ENCODE peak calls at places on chromosomes 5 and 9, in nine cellular contexts. Y is lower lobe of right lung, J is IMR-90, M is astrocyte, X is A549, P is hepatocyte, R is stomach, Z is uterus, H is PC-3. V is an unnamed sample.

GRCh38 chr9:5361326-5362005 is 21.8 kb upstream of the RLN1 start:
- DNase-seq in H (no peak), X (no peak), P (no peak), Y (no peak), M (peak), J (no peak), Z (no peak), R (no peak), V (no peak)

GRCh38 chr9:124764774-124765438 is 6.2 kb downstream of the NR6A1 start:
- DNase-seq in M (no peak), P (no peak), R (no peak), Z (no peak), H (peak), Y (no peak), X (peak), J (no peak), V (peak)

GRCh38 chr5:43101491-43101890 is 19.2 kb upstream of the ZNF131 start:
- DNase-seq in H (no peak), Y (no peak), M (no peak), X (no peak), Z (no peak), P (no peak), R (no peak), J (no peak), V (no peak)

GRCh38 chr9:135229701-135230385 is 142.4 kb downstream of the OLFM1 start:
- DNase-seq in P (no peak), Z (no peak), X (no peak), M (no peak), R (no peak), J (no peak), Y (peak), H (no peak), V (no peak)

GRCh38 chr5:157571357-157571827 is 4.2 kb downstream of the ADAM19 start:
- DNase-seq in J (peak), P (peak), H (no peak), M (peak), Z (no peak), Y (no peak), R (no peak), X (no peak), V (peak)

GRCh38 chr5:157912621-157913325 is 53.8 kb upstream of the CLINT1 start:
- DNase-seq in X (no peak), M (no peak), Z (no peak), J (no peak), Y (peak), R (peak), H (peak), P (peak), V (no peak)

GRCh38 chr9:35867538-35867937 is 2.7 kb downstream of the OR13J1 start:
- DNase-seq in R (no peak), M (no peak), X (no peak), H (no peak), P (no peak), J (no peak), Y (no peak), Z (no peak), V (no peak)

GRCh38 chr5:1557114-1557873 is 33.5 kb upstream of the LPCAT1 start:
- DNase-seq in H (peak), Y (peak), Z (no peak), X (no peak), R (no peak), M (no peak), P (no peak), J (no peak), V (no peak)

GRCh38 chr9:133135193-133135745 is 14.2 kb upstream of the RALGDS start:
- DNase-seq in J (peak), Y (peak), Z (peak), X (peak), R (peak), P (no peak), M (peak), H (peak), V (peak)

GRCh38 chr5:176875783-176876505 is 23.2 kb downstream of the HK3 start:
- DNase-seq in P (no peak), J (no peak), M (no peak), R (no peak), X (no peak), Z (no peak), Y (no peak), H (no peak), V (no peak)

GRCh38 chr5:35618791-35619190 is 1.1 kb downstream of the SPEF2 start:
- DNase-seq in R (no peak), X (no peak), M (no peak), Z (no peak), J (no peak), P (no peak), Y (no peak), H (no peak), V (no peak)

GRCh38 chr5:39176740-39177628 is 42.4 kb downstream of the FYB1 start:
- DNase-seq in Z (no peak), H (no peak), P (no peak), J (no peak), X (no peak), Y (no peak), M (no peak), R (no peak), V (no peak)

GRCh38 chr5:147539053-147539452 is 29.2 kb upstream of the DPYSL3 start:
- DNase-seq in Y (no peak), P (peak), X (no peak), H (peak), R (no peak), J (peak), Z (no peak), M (peak), V (peak)

GRCh38 chr9:83906144-83906543 is 15.1 kb downstream of the KIF27 start:
- DNase-seq in R (no peak), H (peak), Y (no peak), M (no peak), X (no peak), J (no peak), Z (no peak), P (no peak), V (no peak)

GRCh38 chr5:32258406-32258805 is 54.3 kb downstream of the MTMR12 start:
- DNase-seq in Z (no peak), H (no peak), R (no peak), X (no peak), P (peak), Y (no peak), J (no peak), M (no peak), V (no peak)

GRCh38 chr5:35319231-35320002 is 89.1 kb upstream of the PRLR start:
- DNase-seq in J (peak), X (no peak), R (peak), Y (peak), M (peak), P (peak), Z (peak), H (peak), V (peak)

GRCh38 chr9:36488322-36488838 is 84.3 kb upstream of the MELK start:
- DNase-seq in Z (no peak), R (no peak), M (no peak), Y (no peak), J (no peak), X (no peak), H (no peak), P (no peak), V (no peak)

GRCh38 chr9:97109194-97109811 is 70.4 kb upstream of the CTSV start:
- DNase-seq in H (peak), Y (no peak), M (peak), J (peak), R (peak), X (peak), Z (no peak), P (peak), V (peak)

GRCh38 chr5:135600971-135601381 is 22.2 kb upstream of the CXCL14 start:
- DNase-seq in H (no peak), J (no peak), P (no peak), X (no peak), Z (no peak), R (no peak), Y (no peak), M (no peak), V (no peak)

GRCh38 chr9:136306691-136307208 is 2.9 kb upstream of the CCDC187 start:
- DNase-seq in P (no peak), M (no peak), Y (no peak), H (no peak), X (peak), Z (no peak), R (no peak), J (no peak), V (no peak)

GRCh38 chr9:2755285-2755684 is 38.0 kb downstream of the KCNV2 start:
- DNase-seq in H (no peak), Y (no peak), X (no peak), P (no peak), M (no peak), R (no peak), J (no peak), Z (no peak), V (no peak)

GRCh38 chr9:23663946-23664345 is 162.1 kb downstream of the ELAVL2 start:
- DNase-seq in Y (no peak), Z (no peak), J (no peak), H (no peak), M (peak), P (no peak), X (no peak), R (no peak), V (no peak)

GRCh38 chr9:23829580-23830458 is 3.8 kb upstream of the ELAVL2 start:
- DNase-seq in M (no peak), J (peak), H (peak), Z (no peak), R (no peak), X (no peak), P (peak), Y (no peak), V (peak)

GRCh38 chr9:36400332-36401178 is 486 bp upstream of the RNF38 start:
- DNase-seq in Z (peak), H (peak), R (peak), P (peak), M (peak), X (peak), J (peak), Y (peak), V (peak)

GRCh38 chr5:2254404-2254803 is 371.7 kb upstream of the IRX4 start:
- DNase-seq in P (no peak), H (no peak), Z (no peak), R (no peak), M (no peak), J (no peak), Y (no peak), X (no peak), V (no peak)

GRCh38 chr5:157312492-157312891 is 46.6 kb downstream of the CYFIP2 start:
- DNase-seq in R (peak), Y (no peak), J (peak), X (peak), Z (no peak), M (peak), H (peak), P (peak), V (peak)

GRCh38 chr5:139836469-139837208 is 41.0 kb downstream of the PSD2 start:
- DNase-seq in H (no peak), J (no peak), X (no peak), R (no peak), Y (peak), M (no peak), P (no peak), Z (no peak), V (no peak)
- TF ChIP-seq CTCF in H (no peak), J (no peak), X (no peak), R (no peak), Y (no peak), M (no peak), P (no peak), Z (no peak), V (no peak)

GRCh38 chr9:127117801-127118200 is 4.6 kb downstream of the ANGPTL2 start:
- DNase-seq in M (no peak), H (no peak), X (no peak), Z (no peak), P (no peak), J (no peak), R (no peak), Y (no peak), V (no peak)
- H3K4me3 ChIP-seq in M (no peak), H (no peak), X (no peak), Z (no peak), P (no peak), J (no peak), R (no peak), Y (no peak), V (no peak)

GRCh38 chr5:6088706-6089105 is 289.6 kb downstream of the MED10 start:
- DNase-seq in X (no peak), P (no peak), Y (no peak), M (no peak), J (no peak), R (no peak), Z (no peak), H (no peak), V (no peak)
- TF ChIP-seq CTCF in X (no peak), P (no peak), Y (no peak), M (no peak), J (no peak), R (no peak), Z (no peak), H (no peak), V (no peak)

GRCh38 chr5:179734536-179735164 is 2.0 kb downstream of the MAML1 start:
- DNase-seq in Y (no peak), M (no peak), J (no peak), P (no peak), R (no peak), Z (no peak), X (no peak), H (no peak), V (no peak)
- H3K4me3 ChIP-seq in Y (peak), M (peak), J (peak), P (peak), R (no peak), Z (no peak), X (peak), H (peak), V (peak)

GRCh38 chr5:159667286-159667685 is 249.0 kb upstream of the ADRA1B start:
- DNase-seq in Y (no peak), J (no peak), R (no peak), M (no peak), X (no peak), P (no peak), Z (no peak), H (no peak), V (no peak)

GRCh38 chr5:159673538-159673937 is 242.7 kb upstream of the ADRA1B start:
- DNase-seq in X (no peak), M (no peak), Z (no peak), Y (no peak), H (no peak), J (no peak), P (no peak), R (no peak), V (no peak)

GRCh38 chr5:159663986-159664385 is 252.3 kb upstream of the ADRA1B start:
- DNase-seq in H (no peak), Z (no peak), P (no peak), X (no peak), J (no peak), M (no peak), R (no peak), Y (no peak), V (peak)

GRCh38 chr5:159669559-159669958 is 246.7 kb upstream of the ADRA1B start:
- DNase-seq in R (no peak), Z (no peak), J (no peak), X (no peak), Y (no peak), M (no peak), H (no peak), P (no peak), V (no peak)

DNA sequence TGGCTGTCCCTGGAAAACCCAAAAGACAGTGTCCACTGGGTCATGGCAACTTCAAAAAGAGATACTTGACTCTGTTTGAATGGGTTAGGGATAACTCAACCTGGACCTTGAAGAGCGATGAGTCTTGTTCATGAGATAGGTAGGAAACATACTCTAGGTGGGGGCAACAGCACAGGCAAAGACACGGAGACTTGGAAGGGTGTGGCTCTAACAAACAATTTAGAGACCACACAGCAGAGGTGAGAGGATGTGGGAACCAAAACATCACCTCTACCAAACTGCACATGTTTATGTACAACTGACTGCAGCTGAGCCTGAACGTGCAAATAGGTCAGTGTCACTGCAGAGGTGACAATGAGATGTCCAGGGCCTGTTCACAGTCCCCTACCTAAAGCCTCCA is 247.7 kb upstream of the ADRA1B start:
- DNase-seq in H (no peak), M (no peak), R (no peak), Y (no peak), Z (no peak), J (no peak), P (no peak), X (no peak), V (no peak)
- TF ChIP-seq CTCF in H (no peak), M (no peak), R (no peak), Y (no peak), Z (no peak), J (no peak), P (no peak), X (no peak), V (no peak)

GRCh38 chr9:121736147-121736721 is 84.8 kb downstream of the DAB2IP start:
- DNase-seq in R (peak), Z (peak), M (no peak), J (peak), Y (peak), X (peak), P (peak), H (no peak), V (no peak)

GRCh38 chr9:121738391-121738790 is 87.0 kb downstream of the DAB2IP start:
- DNase-seq in M (no peak), H (no peak), J (no peak), P (no peak), Y (no peak), X (no peak), Z (no peak), R (no peak), V (no peak)

GRCh38 chr9:121735792-121736130 is 84.3 kb downstream of the DAB2IP start:
- DNase-seq in R (no peak), P (no peak), X (peak), Z (no peak), Y (no peak), H (no peak), M (no peak), J (no peak), V (no peak)

GRCh38 chr9:121737481-121737931 is 86.1 kb downstream of the DAB2IP start:
- DNase-seq in J (no peak), Y (no peak), X (no peak), R (no peak), H (no peak), Z (no peak), M (no peak), P (no peak), V (no peak)

GRCh38 chr9:121736964-121737462 is 85.6 kb downstream of the DAB2IP start:
- DNase-seq in Z (no peak), Y (peak), M (no peak), R (peak), J (no peak), H (peak), X (peak), P (peak), V (no peak)
- H3K4me3 ChIP-seq in Z (peak), Y (peak), M (no peak), R (peak), J (no peak), H (no peak), X (no peak), P (no peak), V (no peak)

DNA sequence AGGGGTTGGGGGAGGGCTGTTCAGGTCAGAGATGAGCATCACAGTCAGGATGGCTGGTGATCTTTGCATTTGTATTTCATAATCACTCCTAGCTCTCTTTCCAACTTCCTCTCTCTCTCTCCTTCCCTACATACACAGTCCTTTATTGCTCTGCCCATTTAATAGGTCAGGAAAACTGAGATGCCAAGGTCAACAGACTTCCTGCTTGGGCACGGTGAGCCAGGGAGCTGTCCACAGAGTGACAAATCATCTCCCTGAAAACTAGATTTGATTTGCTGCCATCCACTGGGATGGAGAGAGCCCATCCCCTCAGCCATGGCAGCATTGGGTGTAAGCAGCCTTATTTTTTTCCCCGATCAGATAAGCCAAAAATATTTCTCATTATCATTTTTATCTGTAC is 180.0 kb upstream of the WWC1 start:
- DNase-seq in Z (no peak), R (no peak), P (no peak), Y (no peak), J (no peak), H (no peak), M (no peak), X (no peak), V (no peak)
- TF ChIP-seq CTCF in Z (no peak), R (no peak), P (no peak), Y (no peak), J (no peak), H (no peak), M (no peak), X (no peak), V (no peak)

GRCh38 chr5:88664630-88665029 is 218.4 kb downstream of the MEF2C start:
- DNase-seq in M (no peak), H (no peak), J (no peak), Z (no peak), P (no peak), Y (no peak), X (no peak), R (no peak), V (no peak)
- H3K4me3 ChIP-seq in M (no peak), H (no peak), J (no peak), Z (no peak), P (no peak), Y (no peak), X (no peak), R (no peak), V (no peak)

DNA sequence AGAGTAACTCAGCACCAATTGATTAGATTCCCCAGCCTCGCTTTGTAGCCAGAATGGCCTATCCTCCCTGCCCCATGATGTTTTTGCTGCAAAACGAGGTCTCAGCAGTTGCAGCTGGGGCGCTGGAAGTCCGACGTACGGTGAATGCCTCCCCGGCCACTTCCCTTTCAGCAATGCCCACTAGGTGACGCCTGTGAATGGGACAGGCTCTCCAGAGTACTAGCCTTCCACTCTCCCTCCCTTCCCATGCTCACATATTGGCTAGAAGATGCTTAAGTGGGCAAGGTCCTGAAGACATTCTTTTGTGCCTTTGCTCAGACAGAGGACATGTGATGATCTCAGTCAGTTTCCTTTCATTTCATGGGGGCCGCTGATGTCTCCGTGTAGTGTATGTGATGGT is 50.8 kb downstream of the DMRT2 start:
- DNase-seq in M (no peak), R (peak), J (peak), P (no peak), Z (no peak), Y (no peak), X (no peak), H (peak), V (peak)
- TF ChIP-seq CTCF in M (peak), R (peak), J (peak), P (no peak), Z (peak), Y (peak), X (peak), H (peak), V (peak)